ENCODE peak calls at places on chromosome 13, in four cellular contexts. Z is GM23338, A is fibroblast of lung, F is neural progenitor cell. G is an unnamed sample. For H3K79me2, the result is how much of the 10 kb centered on the place peaks cover.

GRCh38 chr13:99971576-99972189 is at the start of gene ZIC5:
- DNase-seq in Z (peak), F (peak), A (no peak), G (no peak)

GRCh38 chr13:112056284-112056727 is 10.6 kb upstream of the SOX1 start:
- DNase-seq in A (no peak), Z (peak), F (peak), G (no peak)

GRCh38 chr13:78787189-78787588 is 128.2 kb upstream of the OBI1 start:
- DNase-seq in Z (no peak), A (peak), F (no peak), G (no peak)

GRCh38 chr13:93635687-93636086 is 409.1 kb downstream of the GPC6 start:
- DNase-seq in F (no peak), Z (no peak), A (peak), G (no peak)

GRCh38 chr13:32737111-32737571 is 150.9 kb downstream of the PDS5B start:
- DNase-seq in F (no peak), A (peak), Z (no peak), G (peak)

GRCh38 chr13:24612726-24613125 is 67.5 kb upstream of the ATP12A start:
- DNase-seq in F (no peak), Z (no peak), A (no peak), G (no peak)

GRCh38 chr13:103371271-103371670 is 305.1 kb upstream of the SLC10A2 start:
- DNase-seq in Z (no peak), A (peak), F (no peak), G (no peak)

GRCh38 chr13:19664481-19665230 is 31.2 kb downstream of the MPHOSPH8 start:
- DNase-seq in Z (no peak), F (no peak), A (no peak), G (no peak)

GRCh38 chr13:59247166-59247565 is 916.6 kb downstream of the DIAPH3 start:
- DNase-seq in A (no peak), F (no peak), Z (no peak), G (no peak)

GRCh38 chr13:33318744-33319143 is 33.2 kb upstream of the STARD13 start:
- DNase-seq in F (no peak), Z (no peak), A (no peak), G (no peak)

GRCh38 chr13:44867825-44868224 is 121.4 kb downstream of the NUFIP1 start:
- DNase-seq in F (no peak), A (no peak), Z (no peak), G (no peak)

GRCh38 chr13:85724554-85725432 is 74.4 kb downstream of the SLITRK6 start:
- DNase-seq in F (no peak), Z (no peak), A (peak), G (no peak)

GRCh38 chr13:44068169-44068568 is 188.5 kb downstream of the LACC1 start:
- DNase-seq in F (no peak), Z (no peak), A (peak), G (no peak)

GRCh38 chr13:58625703-58626389 is 994.3 kb downstream of the PCDH17 start:
- DNase-seq in A (no peak), F (no peak), Z (no peak), G (no peak)

GRCh38 chr13:71702253-71702652 is 164.8 kb downstream of the DACH1 start:
- DNase-seq in Z (no peak), A (no peak), F (no peak), G (no peak)

GRCh38 chr13:24038846-24039330 is 121.6 kb upstream of the SPATA13 start:
- DNase-seq in Z (no peak), A (no peak), F (no peak), G (no peak)

GRCh38 chr13:110874508-110874960 is 40.3 kb downstream of the ANKRD10 start:
- DNase-seq in A (peak), Z (peak), F (peak), G (peak)

GRCh38 chr13:33611016-33611805 is 206.7 kb upstream of the RFC3 start:
- DNase-seq in F (peak), Z (peak), A (peak), G (no peak)

GRCh38 chr13:21557995-21558394 is 46.0 kb downstream of the MICU2 start:
- DNase-seq in Z (peak), A (no peak), F (peak), G (no peak)

GRCh38 chr13:107205318-107206112 is 637.6 kb upstream of the ARGLU1 start:
- DNase-seq in Z (peak), A (peak), F (peak), G (peak)

GRCh38 chr13:85557651-85558050 is 241.6 kb downstream of the SLITRK6 start:
- DNase-seq in Z (no peak), A (peak), F (no peak), G (no peak)

GRCh38 chr13:20974981-20975585 is 72.5 kb upstream of the XPO4 start:
- DNase-seq in A (no peak), F (no peak), Z (no peak), G (no peak)

GRCh38 chr13:92224825-92225224 is 826.4 kb downstream of the GPC5 start:
- DNase-seq in F (no peak), A (no peak), Z (no peak), G (peak)

GRCh38 chr13:24683370-24683769 is 3.2 kb downstream of the ATP12A start:
- DNase-seq in F (no peak), Z (no peak), A (no peak), G (no peak)

GRCh38 chr13:49608932-49609331 is 19.4 kb upstream of the ARL11 start:
- DNase-seq in A (no peak), F (no peak), Z (no peak), G (no peak)

GRCh38 chr13:49604570-49604969 is 19.2 kb upstream of the RCBTB1 start:
- DNase-seq in F (no peak), A (no peak), Z (no peak), G (no peak)

GRCh38 chr13:49610176-49610575 is 18.1 kb upstream of the ARL11 start:
- DNase-seq in Z (no peak), F (no peak), A (no peak), G (no peak)

GRCh38 chr13:49606747-49607648 is 21.3 kb upstream of the ARL11 start:
- DNase-seq in Z (peak), A (peak), F (peak), G (peak)

DNA sequence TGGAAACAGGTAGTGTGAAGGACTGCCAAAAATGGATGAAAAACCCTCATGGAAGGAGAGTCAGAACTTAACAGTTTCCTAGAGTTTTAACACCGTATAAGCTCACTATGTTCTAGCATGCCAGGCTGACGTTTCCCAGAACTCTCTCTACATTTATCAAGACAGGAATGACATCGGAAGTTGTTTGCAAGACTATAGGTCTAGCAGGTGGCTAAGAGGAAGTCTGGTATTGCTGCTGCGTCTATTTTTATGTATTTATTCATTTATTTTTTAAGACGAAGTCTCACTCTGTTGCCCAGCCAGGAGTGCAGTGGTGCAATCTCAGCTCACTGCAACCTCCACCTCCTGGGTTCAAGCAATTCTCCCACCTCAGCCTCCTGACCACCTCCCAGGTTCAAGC is 20.5 kb upstream of the ARL11 start:
- DNase-seq in F (no peak), A (no peak), Z (no peak), G (no peak)
- H2AFZ ChIP-seq in F (peak), A (no peak), Z (peak), G (no peak)

GRCh38 chr13:48304132-48304876 is 753 bp downstream of the RB1 start:
- DNase-seq in Z (no peak), A (peak), F (peak), G (peak)
- H3K79me2 ChIP-seq in Z (under half), A (under half), F (under half), G (under half)

GRCh38 chr13:27920677-27921420 is 1.0 kb downstream of the PDX1 start:
- DNase-seq in F (peak), Z (peak), A (peak), G (no peak)
- TF ChIP-seq EZH2 in F (peak), Z (peak), A (peak), G (no peak)

GRCh38 chr13:67651908-67652307 is 421.8 kb upstream of the PCDH9 start:
- DNase-seq in F (no peak), Z (no peak), A (no peak), G (no peak)
- H2AFZ ChIP-seq in F (peak), Z (peak), A (no peak), G (no peak)

DNA sequence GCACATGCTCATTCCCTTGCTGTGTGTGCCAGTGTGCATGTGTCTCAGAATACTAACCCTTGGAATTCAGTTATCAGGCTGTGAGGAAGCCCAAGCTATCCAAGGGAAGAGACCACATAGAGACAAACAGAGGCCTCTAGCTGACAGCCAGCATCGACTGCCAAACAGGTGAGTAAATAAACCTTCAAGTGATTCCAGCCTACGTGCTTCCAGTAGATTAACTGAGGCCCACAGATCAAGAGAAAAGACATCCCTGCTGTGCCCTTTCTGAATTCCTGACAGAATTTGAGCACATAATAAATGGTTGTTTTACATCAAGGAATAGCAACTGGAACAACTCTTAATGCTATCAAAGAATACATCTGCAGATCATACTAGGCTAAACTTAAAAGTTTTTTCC is 17.5 kb downstream of the ZC3H13 start:
- DNase-seq in A (no peak), Z (no peak), F (no peak), G (no peak)
- H3K79me2 ChIP-seq in A (under half), Z (half or more), F (half or more), G (under half)

DNA sequence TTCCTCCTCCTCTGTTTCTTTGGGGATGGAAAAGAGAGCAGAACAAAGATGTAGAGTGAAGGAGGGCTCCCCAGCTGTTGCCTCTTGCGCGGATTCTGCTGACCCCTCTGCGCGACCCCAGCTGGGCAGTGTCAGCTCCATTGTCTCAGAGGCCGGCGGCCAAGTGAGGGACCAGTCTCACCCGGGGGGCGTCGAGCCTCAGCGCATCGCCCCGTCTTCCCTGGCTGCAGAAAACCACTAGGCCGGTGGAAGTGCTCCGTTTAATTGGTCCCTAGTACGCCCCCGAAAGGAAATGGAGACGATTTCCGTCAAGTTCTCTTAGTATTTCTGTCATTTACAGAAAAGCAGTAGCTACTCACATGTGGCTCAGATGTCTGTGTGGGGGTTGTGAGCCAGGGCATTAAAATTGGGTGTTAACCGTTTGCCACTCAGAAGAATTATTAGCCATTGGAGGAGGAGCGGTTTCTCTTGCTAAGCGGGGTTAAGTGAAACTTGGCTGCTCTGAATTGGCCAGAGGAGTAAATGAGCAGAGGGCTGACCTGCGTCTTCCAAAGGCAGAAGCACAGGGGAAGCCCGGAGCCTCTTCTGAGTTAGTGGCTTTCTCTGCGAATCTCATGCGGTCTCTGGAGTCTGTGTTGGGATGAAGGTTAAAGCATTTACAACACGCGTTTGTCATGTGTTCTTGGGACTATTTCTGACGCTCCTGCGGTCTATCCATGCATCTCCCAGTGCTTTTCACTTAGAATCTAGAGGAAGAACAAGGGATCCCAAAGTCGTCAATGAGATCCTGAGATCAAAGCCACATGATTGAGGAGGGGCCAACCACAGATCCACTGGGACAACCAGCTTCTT is 132.8 kb upstream of the MYO16 start:
- DNase-seq in Z (peak), F (peak), A (peak), G (no peak)
- TF ChIP-seq EZH2 in Z (peak), F (peak), A (no peak), G (no peak)

G was measured in MM.1S.